ENCODE peak calls at places on chromosomes 7 and 10, in five cellular contexts. Z is nephron progenitor cell, W is COR-L47, K is kidney epithelial cell, S is SJSA1. G is an unnamed sample.

GRCh38 chr7:105268511-105269392 is 120.0 kb downstream of the SRPK2 start:
- DNase-seq in Z (no peak), W (peak), K (no peak), S (no peak), G (peak)

GRCh38 chr10:60957667-60958221 is 13.8 kb upstream of the RHOBTB1 start:
- DNase-seq in Z (no peak), W (no peak), K (no peak), S (no peak), G (no peak)

GRCh38 chr10:14010083-14010551 is 320.6 kb downstream of the FRMD4A start:
- DNase-seq in Z (peak), W (no peak), K (no peak), S (no peak), G (no peak)

GRCh38 chr10:74206727-74207126 is 55.7 kb downstream of the ADK start:
- DNase-seq in Z (no peak), W (peak), K (no peak), S (no peak), G (peak)

GRCh38 chr7:29369909-29370488 is 175.4 kb downstream of the CHN2 start:
- DNase-seq in Z (no peak), W (no peak), K (no peak), S (no peak), G (no peak)

GRCh38 chr7:153390955-153391354 is 631.4 kb downstream of the ACTR3B start:
- DNase-seq in Z (no peak), W (no peak), K (no peak), S (no peak), G (no peak)

GRCh38 chr10:108095932-108096925 is 931.7 kb upstream of the SORCS1 start:
- DNase-seq in Z (no peak), W (no peak), K (no peak), S (no peak), G (no peak)

GRCh38 chr10:77165445-77166316 is 471.9 kb downstream of the KCNMA1 start:
- DNase-seq in Z (peak), W (peak), K (no peak), S (peak), G (peak)